ENCODE peak calls at places on chromosomes 5 and 9, in eight cellular contexts. P, F, C, T, Z, E, W and I are unnamed samples.

GRCh38 chr5:80960531-80961375 is 590 bp downstream of the RASGRF2 start:
- DNase-seq in W (peak; percentile 18), F (no peak), P (peak; percentile 46), C (no peak), T (no peak), Z (peak; percentile 31), E (peak; percentile 60), I (peak; percentile 40)

GRCh38 chr9:127572961-127573727 is 38.9 kb upstream of the STXBP1 start:
- DNase-seq in W (no peak), E (no peak), Z (no peak), C (no peak), T (no peak), F (no peak), P (peak; percentile 80), I (no peak)

GRCh38 chr9:96495341-96495740 is 45.4 kb downstream of the HABP4 start:
- DNase-seq in F (no peak), T (no peak), P (peak; percentile 98), Z (no peak), C (no peak), E (no peak), W (no peak), I (no peak)

GRCh38 chr5:45765561-45765960 is 69.4 kb upstream of the HCN1 start:
- DNase-seq in C (no peak), P (no peak), E (no peak), Z (no peak), W (no peak), F (no peak), T (no peak), I (no peak)

GRCh38 chr5:173327948-173328895 is at the start of gene STC2:
- DNase-seq in E (peak; percentile 98), W (peak; percentile 96), F (no peak), Z (no peak), T (peak; percentile 99), C (peak; percentile 95), P (peak; percentile 78), I (peak; percentile 81)

GRCh38 chr5:31707294-31707693 is 68.4 kb downstream of the PDZD2 start:
- DNase-seq in C (no peak), W (no peak), E (no peak), Z (no peak), F (no peak), P (no peak), T (no peak), I (no peak)

GRCh38 chr9:89778100-89779085 is 173.6 kb downstream of the GADD45G start:
- DNase-seq in P (no peak), C (no peak), E (no peak), Z (no peak), F (no peak), T (no peak), W (peak; percentile 4), I (no peak)

GRCh38 chr9:133514475-133515239 is 10.1 kb downstream of the MYMK start:
- DNase-seq in F (no peak), C (no peak), Z (no peak), W (no peak), P (no peak), T (no peak), E (no peak), I (peak; percentile 54)

GRCh38 chr5:126965061-126965475 is 65.3 kb downstream of the MARCHF3 start:
- DNase-seq in P (peak; percentile 84), W (no peak), Z (no peak), C (no peak), T (no peak), F (no peak), E (no peak), I (no peak)

GRCh38 chr5:5702934-5703333 is 280.5 kb downstream of the ICE1 start:
- DNase-seq in P (no peak), W (no peak), E (no peak), C (no peak), Z (no peak), F (no peak), T (no peak), I (no peak)

GRCh38 chr9:134375011-134375390 is 48.7 kb downstream of the RXRA start:
- DNase-seq in C (peak; percentile 98), F (no peak), Z (no peak), T (no peak), W (no peak), P (peak; percentile 27), E (no peak), I (peak; percentile 61)

GRCh38 chr5:10599828-10600227 is 36.0 kb downstream of the ANKRD33B start:
- DNase-seq in T (no peak), Z (no peak), P (peak; percentile 85), E (no peak), F (no peak), C (no peak), W (no peak), I (no peak)

GRCh38 chr5:73437126-73438047 is 11.2 kb downstream of the FOXD1 start:
- DNase-seq in Z (no peak), E (peak; percentile 91), W (no peak), C (no peak), F (no peak), T (peak; percentile 55), P (peak; percentile 86), I (no peak)

GRCh38 chr9:126844085-126844484 is 16.4 kb upstream of the ZBTB34 start:
- DNase-seq in T (no peak), P (peak; percentile 82), C (no peak), E (no peak), F (no peak), W (no peak), Z (no peak), I (no peak)

GRCh38 chr9:97761066-97761598 is 64.0 kb upstream of the XPA start:
- DNase-seq in W (peak; percentile 14), P (no peak), F (no peak), T (no peak), E (no peak), Z (no peak), C (no peak), I (no peak)

GRCh38 chr9:94950733-94951590 is 224.5 kb downstream of the AOPEP start:
- DNase-seq in T (no peak), Z (no peak), P (peak; percentile 71), F (no peak), C (no peak), E (no peak), W (peak; percentile 88), I (no peak)

GRCh38 chr5:128736567-128736966 is 198.5 kb upstream of the FBN2 start:
- DNase-seq in P (peak; percentile 49), W (no peak), C (no peak), Z (no peak), F (no peak), T (no peak), E (peak; percentile 13), I (no peak)

GRCh38 chr5:138022912-138023311 is 10.0 kb downstream of the FAM13B start:
- DNase-seq in T (no peak), F (no peak), W (no peak), C (no peak), Z (no peak), E (no peak), P (no peak), I (no peak)

GRCh38 chr9:78903581-78903980 is 606.7 kb downstream of the PSAT1 start:
- DNase-seq in Z (no peak), T (no peak), E (no peak), F (no peak), P (no peak), W (no peak), C (no peak), I (no peak)

DNA sequence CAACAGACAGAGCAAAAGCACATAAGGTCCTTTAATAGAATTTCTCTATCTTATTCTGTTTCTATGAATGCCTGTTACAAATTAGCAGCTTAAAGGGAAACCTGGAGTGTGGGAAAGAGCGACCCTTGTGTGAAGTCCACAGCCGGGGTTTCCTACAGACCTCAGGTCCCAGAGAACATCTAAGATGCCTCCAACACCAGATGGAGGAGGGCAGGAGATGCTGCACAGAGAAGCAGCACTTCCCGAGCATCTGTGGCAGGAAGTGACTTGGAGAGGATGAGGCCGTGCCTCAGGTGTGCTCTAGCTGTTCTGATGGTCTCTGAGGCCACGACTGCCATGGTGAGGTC is 26.8 kb downstream of the IRF1 start:
- DNase-seq in Z (no peak), C (no peak), F (no peak), T (no peak), W (no peak), E (no peak), P (no peak), I (no peak)
- H3K4me3 ChIP-seq in Z (peak overlapping the region; percentile 34), C (peak overlapping the region; percentile 6), F (peak overlapping the region; percentile 20), T (no peak overlapping the region), W (peak overlapping the region; percentile 47), E (no peak overlapping the region), P (no peak overlapping the region), I (no peak overlapping the region)

DNA sequence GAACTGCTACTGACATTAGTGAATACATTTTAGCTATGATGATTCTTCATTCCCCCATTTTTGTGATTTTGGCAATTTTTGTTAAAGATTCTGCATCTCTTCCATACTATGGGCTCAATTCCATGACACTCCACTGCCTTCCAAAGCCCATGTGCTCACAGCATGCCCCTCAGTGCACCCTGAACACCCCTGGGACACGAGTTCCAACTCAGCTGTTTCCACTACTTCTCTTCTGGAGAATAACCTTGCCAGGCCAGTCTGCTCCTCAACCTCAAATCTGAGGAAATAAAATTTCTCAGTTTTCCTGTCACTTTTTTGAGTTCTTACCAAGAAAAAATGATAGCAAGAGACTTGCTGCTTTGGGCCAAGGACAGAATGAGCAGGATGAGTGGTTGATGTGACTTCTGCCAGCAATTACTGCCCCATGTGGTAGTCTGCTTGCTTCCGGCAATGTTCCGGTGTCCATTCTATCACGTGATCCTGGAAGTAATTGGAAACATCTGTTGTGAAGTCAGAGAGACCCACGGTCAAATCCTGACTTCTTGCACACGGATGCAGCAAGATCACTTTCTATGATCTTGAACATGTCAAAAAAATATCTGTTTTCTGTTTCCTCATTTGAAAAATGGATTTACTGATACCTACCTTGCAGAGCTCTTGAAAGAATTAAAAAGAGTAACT is 58.3 kb downstream of the EGFLAM start:
- DNase-seq in E (no peak), Z (no peak), T (no peak), F (no peak), W (no peak), P (no peak), C (peak; percentile 54), I (no peak)
- TF ChIP-seq CTCF in E (no peak), Z (no peak), T (no peak), F (no peak), W (no peak), P (no peak), C (no peak), I (no peak)

GRCh38 chr9:37454238-37454637 is 11.0 kb downstream of the ZBTB5 start:
- DNase-seq in W (peak; percentile 58), Z (no peak), P (no peak), C (no peak), E (no peak), T (no peak), F (no peak), I (no peak)
- H3K4me1 ChIP-seq in W (peaks cover 66% of the 10 kb centered on the region), Z (no peaks in the 10 kb centered on the region), P (peaks cover 5% of the 10 kb centered on the region), C (peaks cover 36% of the 10 kb centered on the region), E (peaks cover 14% of the 10 kb centered on the region), T (peaks cover 21% of the 10 kb centered on the region), F (peaks cover 24% of the 10 kb centered on the region), I (peaks cover 4% of the 10 kb centered on the region)

DNA sequence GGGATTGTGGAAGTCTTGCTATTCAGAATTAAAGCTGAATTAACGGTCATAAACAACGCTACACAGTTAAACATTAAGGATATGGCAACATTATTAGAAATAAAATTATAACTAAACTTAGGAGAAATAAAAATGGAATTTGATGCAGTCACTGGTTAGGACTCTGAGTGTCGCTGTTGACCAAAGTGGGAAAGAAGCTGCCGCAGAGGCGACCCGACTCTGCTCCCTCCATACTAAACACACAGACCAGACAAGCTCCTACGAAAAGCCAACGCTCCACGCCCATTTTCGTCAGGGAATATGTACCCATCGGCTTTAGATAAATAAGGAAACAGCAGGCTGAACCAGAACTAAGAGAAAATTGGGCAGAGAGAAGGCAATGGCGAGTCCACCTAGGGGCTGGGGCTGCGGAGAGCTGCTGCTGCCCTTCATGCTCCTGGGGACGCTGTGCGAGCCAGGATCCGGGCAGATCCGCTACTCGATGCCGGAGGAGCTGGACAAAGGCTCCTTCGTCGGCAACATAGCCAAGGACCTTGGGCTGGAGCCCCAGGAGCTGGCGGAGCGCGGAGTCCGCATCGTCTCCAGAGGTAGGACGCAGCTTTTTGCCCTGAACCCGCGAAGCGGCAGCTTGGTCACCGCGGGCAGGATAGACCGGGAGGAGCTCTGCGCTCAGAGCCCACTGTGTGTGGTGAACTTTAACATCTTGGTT is at the start of gene PCDHGA5:
- DNase-seq in Z (no peak), W (no peak), P (peak; percentile 20), C (no peak), E (no peak), T (no peak), F (no peak), I (no peak)
- H3K4me3 ChIP-seq in Z (no peak within 1 kb of the TSS), W (no peak within 1 kb of the TSS), P (peak within 1 kb of the TSS; percentile 10), C (peak within 1 kb of the TSS; percentile 19), E (no peak within 1 kb of the TSS), T (no peak within 1 kb of the TSS), F (no peak within 1 kb of the TSS), I (peak within 1 kb of the TSS; percentile 34)